ENCODE peak calls at places on chromosome 16, in four cellular contexts. S, H, X and T are unnamed samples.
A peak's percentile ranks its signal among the peaks of the same experiment; 100 is the strongest.

GRCh38 chr16:22210285-22210684 is 4.2 kb downstream of the EEF2K start:
- DNase-seq in H (no peak), S (no peak), X (no peak), T (no peak)

GRCh38 chr16:4920826-4921225 is 16.1 kb downstream of the PPL start:
- DNase-seq in X (no peak), S (no peak), H (no peak), T (no peak)

GRCh38 chr16:72228014-72228413 is 56.1 kb upstream of the PMFBP1 start:
- DNase-seq in X (no peak), S (no peak), H (no peak), T (no peak)

GRCh38 chr16:26667271-26667703 is 399.4 kb upstream of the C16orf82 start:
- DNase-seq in X (no peak), H (no peak), S (no peak), T (no peak)

GRCh38 chr16:86931410-86931941 is 353.1 kb downstream of the FOXL1 start:
- DNase-seq in S (no peak), X (peak; percentile 26), H (no peak), T (no peak)

GRCh38 chr16:56679078-56679730 is 3.1 kb upstream of the MT1X start:
- DNase-seq in X (no peak), H (no peak), S (no peak), T (no peak)

GRCh38 chr16:24858219-24859041 is 12.7 kb downstream of the SLC5A11 start:
- DNase-seq in S (no peak), X (peak; percentile 74), H (no peak), T (peak; percentile 47)

GRCh38 chr16:80981103-80981502 is 25.6 kb downstream of the CMC2 start:
- DNase-seq in S (no peak), X (no peak), H (no peak), T (no peak)

GRCh38 chr16:56199164-56199563 is 7.9 kb downstream of the GNAO1 start:
- DNase-seq in S (no peak), H (peak; percentile 39), X (no peak), T (no peak)

GRCh38 chr16:69796285-69797118 is 34.4 kb downstream of the WWP2 start:
- DNase-seq in X (peak; percentile 61), H (no peak), S (no peak), T (peak; percentile 28)

GRCh38 chr16:46822270-46822669 is 8.7 kb downstream of the C16orf87 start:
- DNase-seq in H (peak; percentile 57), S (no peak), X (no peak), T (no peak)

GRCh38 chr16:86298166-86299131 is 211.9 kb upstream of the FOXF1 start:
- DNase-seq in X (no peak), S (no peak), H (no peak), T (no peak)

GRCh38 chr16:68229431-68230175 is 6.3 kb downstream of the ESRP2 start:
- DNase-seq in X (peak; percentile 63), H (no peak), S (no peak), T (peak; percentile 35)

GRCh38 chr16:50697881-50698767 is 4.7 kb downstream of the NOD2 start:
- DNase-seq in X (no peak), H (peak; percentile 65), S (no peak), T (no peak)

GRCh38 chr16:81786321-81786720 is 7.2 kb downstream of the PLCG2 start:
- DNase-seq in H (no peak), X (no peak), S (no peak), T (no peak)

GRCh38 chr16:83727018-83727417 is 80.8 kb upstream of the HSBP1 start:
- DNase-seq in X (no peak), H (no peak), S (peak; percentile 50), T (no peak)

GRCh38 chr16:85843471-85844168 is 44.1 kb downstream of the COX4I1 start:
- DNase-seq in H (no peak), X (no peak), S (no peak), T (no peak)

GRCh38 chr16:57096793-57097192 is 4.4 kb downstream of the CPNE2 start:
- DNase-seq in H (no peak), S (no peak), X (no peak), T (no peak)

GRCh38 chr16:4882633-4883285 is 35.5 kb downstream of the UBN1 start:
- DNase-seq in H (no peak), X (no peak), S (no peak), T (no peak)

GRCh38 chr16:85553436-85554113 is 59.5 kb upstream of the GSE1 start:
- DNase-seq in S (peak; percentile 58), H (no peak), X (peak; percentile 87), T (peak; percentile 68)

GRCh38 chr16:29653436-29653835 is 9.6 kb upstream of the SPN start:
- DNase-seq in S (no peak), X (no peak), H (no peak), T (no peak)

GRCh38 chr16:61042736-61043135 is 993.5 kb downstream of the CDH8 start:
- DNase-seq in S (no peak), H (no peak), X (no peak), T (no peak)

GRCh38 chr16:85865-86264 is 7.8 kb downstream of the MPG start:
- DNase-seq in S (no peak), H (no peak), X (no peak), T (no peak)

GRCh38 chr16:48556913-48557351 is 53.0 kb downstream of the N4BP1 start:
- DNase-seq in S (no peak), X (no peak), H (peak; percentile 40), T (no peak)

GRCh38 chr16:90019543-90020259 is 445 bp upstream of the DBNDD1 start:
- DNase-seq in X (peak; percentile 89), S (no peak), H (no peak), T (peak; percentile 63)
- TF ChIP-seq SPI1 in X (no peak), S (no peak), H (no peak), T (no peak)

GRCh38 chr16:10535461-10535860 is 44.9 kb downstream of the EMP2 start:
- DNase-seq in S (no peak), H (no peak), X (no peak), T (no peak)
- TF ChIP-seq SPI1 in S (no peak), H (no peak), X (no peak), T (no peak)

GRCh38 chr16:13168091-13168572 is 266.7 kb downstream of the SHISA9 start:
- DNase-seq in X (peak; percentile 34), S (no peak), H (no peak), T (no peak)
- TF ChIP-seq SPI1 in X (no peak), S (no peak), H (no peak), T (no peak)

GRCh38 chr16:30956601-30957455 is 726 bp upstream of the SETD1A start:
- DNase-seq in H (no peak), X (peak; percentile 93), S (peak; percentile 77), T (peak; percentile 72)

GRCh38 chr16:30961384-30961783 is 3.8 kb downstream of the SETD1A start:
- DNase-seq in H (no peak), X (no peak), S (no peak), T (no peak)

GRCh38 chr16:30954993-30955392 is 2.6 kb upstream of the SETD1A start:
- DNase-seq in S (no peak), X (no peak), H (no peak), T (no peak)

GRCh38 chr16:30957456-30958163 is at the start of gene SETD1A:
- DNase-seq in S (peak; percentile 91), X (peak; percentile 94), H (peak; percentile 57), T (peak; percentile 98)

DNA sequence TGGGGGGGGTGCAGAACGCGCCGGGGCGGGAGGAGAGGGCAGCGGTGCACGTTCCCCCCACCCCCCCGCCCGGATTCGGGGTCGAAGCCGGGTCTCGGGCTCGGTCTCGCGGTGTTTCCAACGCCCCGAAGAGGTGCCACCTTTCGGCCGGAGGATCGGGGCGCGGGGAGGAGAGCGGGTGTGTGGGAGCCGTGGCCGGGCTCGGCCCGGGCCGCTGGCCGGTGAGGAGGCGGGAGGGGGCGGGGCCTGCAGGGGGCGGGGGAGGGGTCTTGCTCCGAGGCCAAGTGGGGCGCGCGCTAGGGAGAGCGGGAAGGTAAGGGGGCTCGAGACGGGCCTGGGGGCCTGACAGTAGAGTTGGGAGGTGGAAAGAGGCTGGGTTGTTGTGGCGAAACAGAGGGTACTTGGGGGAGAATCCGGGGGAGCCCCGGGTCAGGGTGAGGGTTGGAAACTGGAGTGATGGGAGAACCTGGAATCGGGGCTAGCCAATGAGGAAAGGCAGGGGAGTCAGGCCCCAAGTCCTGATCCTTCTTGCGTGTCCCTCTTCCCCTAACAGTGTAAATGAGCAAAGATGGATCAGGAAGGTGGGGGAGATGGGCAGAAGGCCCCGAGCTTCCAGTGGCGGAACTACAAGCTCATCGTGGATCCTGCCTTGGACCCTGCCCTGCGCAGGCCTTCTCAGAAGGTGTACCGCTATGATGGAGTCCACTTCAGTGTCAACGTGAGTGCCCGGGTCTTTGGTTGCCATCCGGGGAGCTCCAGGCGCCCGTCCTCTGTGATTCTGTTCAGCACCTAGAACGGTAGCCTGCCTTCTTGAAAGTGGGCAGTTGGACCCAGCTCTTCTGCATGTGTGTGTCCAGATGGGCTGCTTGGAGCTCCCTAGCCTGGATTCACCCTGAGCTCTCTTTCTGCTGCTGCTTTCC is 870 bp downstream of the SETD1A start:
- DNase-seq in X (peak; percentile 89), S (no peak), H (no peak), T (peak; percentile 82)
- TF ChIP-seq SPI1 in X (no peak), S (no peak), H (no peak), T (no peak)

GRCh38 chr16:88784074-88784855 is 755 bp downstream of the PIEZO1 start:
- DNase-seq in S (no peak), X (peak; percentile 77), H (no peak), T (no peak)
- TF ChIP-seq SPI1 in S (no peak), X (peak; percentile 35), H (peak; percentile 7), T (no peak)